ENCODE peak calls at places on chromosomes 6 and 20, in nine cellular contexts. One of them, this sample, is unnamed.
A peak's percentile ranks its signal among the peaks of the same experiment; 100 is the strongest.

GRCh38 chr6:90343581-90343980 is 46.9 kb upstream of the BACH2 start:
- DNase-seq in neural progenitor cell: no peak
- DNase-seq in naive thymus-derived CD4-positive, alpha-beta T cell: no peak
- DNase-seq in heart left ventricle: no peak
- DNase-seq in Peyer's patch: no peak
- DNase-seq in fibroblast of lung: peak; percentile 61
- DNase-seq in HCT116: peak; percentile 10
- DNase-seq in ovary: peak; percentile 74
- DNase-seq in cardiac muscle cell: no peak
- DNase-seq in this sample: no peak

GRCh38 chr6:132669690-132670291 is 10.8 kb upstream of the TAAR1 start:
- DNase-seq in HCT116: peak; percentile 38
- DNase-seq in naive thymus-derived CD4-positive, alpha-beta T cell: peak; percentile 27
- DNase-seq in Peyer's patch: no peak
- DNase-seq in ovary: no peak
- DNase-seq in cardiac muscle cell: peak; percentile 47
- DNase-seq in fibroblast of lung: peak; percentile 38
- DNase-seq in heart left ventricle: no peak
- DNase-seq in neural progenitor cell: peak; percentile 23
- DNase-seq in this sample: no peak

GRCh38 chr20:46872315-46873211 is 22.1 kb upstream of the EYA2 start:
- DNase-seq in ovary: no peak
- DNase-seq in neural progenitor cell: peak; percentile 14
- DNase-seq in Peyer's patch: no peak
- DNase-seq in HCT116: peak; percentile 13
- DNase-seq in fibroblast of lung: peak; percentile 18
- DNase-seq in heart left ventricle: no peak
- DNase-seq in cardiac muscle cell: no peak
- DNase-seq in naive thymus-derived CD4-positive, alpha-beta T cell: no peak
- DNase-seq in this sample: no peak

GRCh38 chr6:81613606-81614005 is 138.9 kb downstream of the TENT5A start:
- DNase-seq in cardiac muscle cell: no peak
- DNase-seq in ovary: no peak
- DNase-seq in neural progenitor cell: no peak
- DNase-seq in heart left ventricle: no peak
- DNase-seq in HCT116: no peak
- DNase-seq in Peyer's patch: no peak
- DNase-seq in fibroblast of lung: peak; percentile 87
- DNase-seq in naive thymus-derived CD4-positive, alpha-beta T cell: no peak
- DNase-seq in this sample: no peak

GRCh38 chr6:97669191-97669651 is 386.2 kb upstream of the MMS22L start:
- DNase-seq in naive thymus-derived CD4-positive, alpha-beta T cell: no peak
- DNase-seq in cardiac muscle cell: peak; percentile 93
- DNase-seq in fibroblast of lung: peak; percentile 49
- DNase-seq in ovary: no peak
- DNase-seq in heart left ventricle: peak; percentile 60
- DNase-seq in Peyer's patch: no peak
- DNase-seq in neural progenitor cell: peak; percentile 62
- DNase-seq in HCT116: no peak
- DNase-seq in this sample: peak; percentile 77

GRCh38 chr20:63895886-63896135 is 885 bp downstream of the DNAJC5 start:
- DNase-seq in heart left ventricle: no peak
- DNase-seq in cardiac muscle cell: no peak
- DNase-seq in neural progenitor cell: peak; percentile 33
- DNase-seq in ovary: no peak
- DNase-seq in HCT116: no peak
- DNase-seq in naive thymus-derived CD4-positive, alpha-beta T cell: no peak
- DNase-seq in Peyer's patch: no peak
- DNase-seq in fibroblast of lung: peak; percentile 11
- DNase-seq in this sample: no peak

GRCh38 chr20:4471221-4471620 is 250.5 kb upstream of the PRND start:
- DNase-seq in cardiac muscle cell: no peak
- DNase-seq in Peyer's patch: no peak
- DNase-seq in neural progenitor cell: no peak
- DNase-seq in ovary: no peak
- DNase-seq in heart left ventricle: no peak
- DNase-seq in naive thymus-derived CD4-positive, alpha-beta T cell: no peak
- DNase-seq in HCT116: no peak
- DNase-seq in fibroblast of lung: peak; percentile 55
- DNase-seq in this sample: no peak

GRCh38 chr6:701696-702479 is 8.9 kb upstream of the EXOC2 start:
- DNase-seq in fibroblast of lung: no peak
- DNase-seq in naive thymus-derived CD4-positive, alpha-beta T cell: no peak
- DNase-seq in cardiac muscle cell: no peak
- DNase-seq in heart left ventricle: no peak
- DNase-seq in neural progenitor cell: peak; percentile 29
- DNase-seq in HCT116: no peak
- DNase-seq in ovary: no peak
- DNase-seq in Peyer's patch: no peak
- DNase-seq in this sample: peak; percentile 70

GRCh38 chr6:63597142-63598000 is 25.1 kb downstream of the LOC128125822 start:
- DNase-seq in heart left ventricle: no peak
- DNase-seq in ovary: no peak
- DNase-seq in cardiac muscle cell: no peak
- DNase-seq in naive thymus-derived CD4-positive, alpha-beta T cell: no peak
- DNase-seq in neural progenitor cell: no peak
- DNase-seq in fibroblast of lung: peak; percentile 30
- DNase-seq in Peyer's patch: no peak
- DNase-seq in HCT116: no peak
- DNase-seq in this sample: no peak

GRCh38 chr6:124683507-124683906 is 278.7 kb upstream of the RNF217 start:
- DNase-seq in Peyer's patch: no peak
- DNase-seq in neural progenitor cell: peak; percentile 80
- DNase-seq in heart left ventricle: no peak
- DNase-seq in HCT116: no peak
- DNase-seq in ovary: no peak
- DNase-seq in cardiac muscle cell: no peak
- DNase-seq in fibroblast of lung: no peak
- DNase-seq in naive thymus-derived CD4-positive, alpha-beta T cell: no peak
- DNase-seq in this sample: peak; percentile 70

GRCh38 chr6:89348372-89348771 is 4.2 kb downstream of the UBE2J1 start:
- DNase-seq in neural progenitor cell: no peak
- DNase-seq in HCT116: no peak
- DNase-seq in Peyer's patch: no peak
- DNase-seq in heart left ventricle: no peak
- DNase-seq in ovary: no peak
- DNase-seq in fibroblast of lung: peak; percentile 79
- DNase-seq in naive thymus-derived CD4-positive, alpha-beta T cell: no peak
- DNase-seq in cardiac muscle cell: peak; percentile 39
- DNase-seq in this sample: no peak

GRCh38 chr6:144696610-144697376 is 411.7 kb downstream of the UTRN start:
- DNase-seq in HCT116: no peak
- DNase-seq in cardiac muscle cell: no peak
- DNase-seq in neural progenitor cell: no peak
- DNase-seq in naive thymus-derived CD4-positive, alpha-beta T cell: no peak
- DNase-seq in fibroblast of lung: no peak
- DNase-seq in heart left ventricle: no peak
- DNase-seq in ovary: no peak
- DNase-seq in Peyer's patch: no peak
- DNase-seq in this sample: no peak

GRCh38 chr20:10501377-10501776 is 66.3 kb downstream of the SLX4IP start:
- DNase-seq in cardiac muscle cell: no peak
- DNase-seq in heart left ventricle: no peak
- DNase-seq in HCT116: no peak
- DNase-seq in naive thymus-derived CD4-positive, alpha-beta T cell: peak; percentile 24
- DNase-seq in neural progenitor cell: no peak
- DNase-seq in fibroblast of lung: peak; percentile 41
- DNase-seq in Peyer's patch: no peak
- DNase-seq in ovary: no peak
- DNase-seq in this sample: no peak

GRCh38 chr6:159701413-159701999 is 8.5 kb upstream of the SOD2 start:
- DNase-seq in heart left ventricle: no peak
- DNase-seq in cardiac muscle cell: no peak
- DNase-seq in naive thymus-derived CD4-positive, alpha-beta T cell: no peak
- DNase-seq in Peyer's patch: no peak
- DNase-seq in HCT116: no peak
- DNase-seq in ovary: no peak
- DNase-seq in fibroblast of lung: peak; percentile 90
- DNase-seq in neural progenitor cell: no peak
- DNase-seq in this sample: no peak

GRCh38 chr6:117072781-117073180 is 192.6 kb upstream of the VGLL2 start:
- DNase-seq in Peyer's patch: no peak
- DNase-seq in naive thymus-derived CD4-positive, alpha-beta T cell: no peak
- DNase-seq in heart left ventricle: no peak
- DNase-seq in fibroblast of lung: no peak
- DNase-seq in HCT116: no peak
- DNase-seq in neural progenitor cell: no peak
- DNase-seq in cardiac muscle cell: peak; percentile 42
- DNase-seq in ovary: no peak
- DNase-seq in this sample: peak; percentile 88

DNA sequence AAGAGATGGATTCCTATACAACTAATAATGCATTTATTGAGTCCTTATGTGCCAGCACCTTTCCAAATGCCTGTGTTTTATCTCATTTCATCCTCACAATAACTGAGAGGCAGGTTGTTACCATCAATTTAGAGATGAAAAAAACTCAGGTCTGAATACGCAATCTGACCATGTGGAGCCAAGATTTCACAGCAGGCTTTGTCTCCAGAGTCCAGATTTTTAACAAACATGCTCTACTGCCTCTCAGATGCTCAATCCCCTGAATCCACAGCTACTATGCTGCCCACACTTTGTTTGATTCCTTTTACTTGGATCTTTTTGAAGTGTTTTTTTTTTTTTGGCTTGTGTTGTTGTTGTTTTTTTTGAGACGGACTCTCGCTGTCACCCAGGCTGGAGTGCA is 46.8 kb downstream of the B4GALT5 start:
- DNase-seq in fibroblast of lung: no peak
- DNase-seq in HCT116: no peak
- DNase-seq in neural progenitor cell: no peak
- DNase-seq in ovary: no peak
- DNase-seq in heart left ventricle: no peak
- DNase-seq in Peyer's patch: no peak
- DNase-seq in cardiac muscle cell: no peak
- DNase-seq in naive thymus-derived CD4-positive, alpha-beta T cell: no peak
- DNase-seq in this sample: no peak
- H3K4me1 ChIP-seq in fibroblast of lung: no peaks in the 10 kb centered on the region
- H3K4me1 ChIP-seq in HCT116: peaks cover 26% of the 10 kb centered on the region
- H3K4me1 ChIP-seq in neural progenitor cell: peaks cover 23% of the 10 kb centered on the region
- H3K4me1 ChIP-seq in ovary: peaks cover 5% of the 10 kb centered on the region
- H3K4me1 ChIP-seq in heart left ventricle: peaks cover 69% of the 10 kb centered on the region
- H3K4me1 ChIP-seq in Peyer's patch: peaks cover 31% of the 10 kb centered on the region
- H3K4me1 ChIP-seq in cardiac muscle cell: peaks cover 9% of the 10 kb centered on the region
- H3K4me1 ChIP-seq in naive thymus-derived CD4-positive, alpha-beta T cell: no peaks in the 10 kb centered on the region
- H3K4me1 ChIP-seq in this sample: peaks cover 4% of the 10 kb centered on the region

DNA sequence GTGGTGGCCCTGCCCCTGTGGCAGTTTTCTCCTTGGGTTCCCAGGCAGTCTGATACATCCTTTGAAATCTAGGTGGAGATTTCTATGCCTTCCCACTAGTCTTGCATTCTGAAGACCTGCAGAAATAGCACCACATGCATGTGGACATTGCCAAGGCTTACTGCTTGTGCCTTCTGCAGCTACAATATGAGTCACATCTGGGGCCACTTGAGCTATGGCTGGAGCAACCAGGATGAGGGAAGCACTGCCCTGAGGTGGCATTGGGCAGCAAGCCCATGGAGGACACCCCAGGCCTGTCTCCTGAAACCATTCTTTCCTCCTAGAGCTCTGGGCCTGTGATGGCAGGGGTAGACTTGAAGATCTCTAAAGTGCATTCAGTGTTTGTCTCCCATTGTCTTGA is 15.7 kb upstream of the HLA-DQB2 start:
- DNase-seq in ovary: no peak
- DNase-seq in Peyer's patch: no peak
- DNase-seq in cardiac muscle cell: no peak
- DNase-seq in HCT116: no peak
- DNase-seq in fibroblast of lung: no peak
- DNase-seq in naive thymus-derived CD4-positive, alpha-beta T cell: no peak
- DNase-seq in neural progenitor cell: no peak
- DNase-seq in heart left ventricle: no peak
- DNase-seq in this sample: no peak
- H3K27me3 ChIP-seq in ovary: no peaks in the 10 kb centered on the region
- H3K27me3 ChIP-seq in Peyer's patch: no peaks in the 10 kb centered on the region
- H3K27me3 ChIP-seq in cardiac muscle cell: no peaks in the 10 kb centered on the region
- H3K27me3 ChIP-seq in HCT116: no peaks in the 10 kb centered on the region
- H3K27me3 ChIP-seq in fibroblast of lung: no peaks in the 10 kb centered on the region
- H3K27me3 ChIP-seq in naive thymus-derived CD4-positive, alpha-beta T cell: no peaks in the 10 kb centered on the region
- H3K27me3 ChIP-seq in neural progenitor cell: no peaks in the 10 kb centered on the region
- H3K27me3 ChIP-seq in heart left ventricle: no peaks in the 10 kb centered on the region
- H3K27me3 ChIP-seq in this sample: no peaks in the 10 kb centered on the region

GRCh38 chr6:15481892-15482291 is 180.9 kb downstream of the DTNBP1 start:
- DNase-seq in HCT116: no peak
- DNase-seq in naive thymus-derived CD4-positive, alpha-beta T cell: no peak
- DNase-seq in cardiac muscle cell: no peak
- DNase-seq in fibroblast of lung: no peak
- DNase-seq in heart left ventricle: no peak
- DNase-seq in Peyer's patch: no peak
- DNase-seq in ovary: no peak
- DNase-seq in neural progenitor cell: no peak
- DNase-seq in this sample: peak; percentile 32

GRCh38 chr6:15480546-15480945 is 182.3 kb downstream of the DTNBP1 start:
- DNase-seq in cardiac muscle cell: no peak
- DNase-seq in naive thymus-derived CD4-positive, alpha-beta T cell: no peak
- DNase-seq in ovary: no peak
- DNase-seq in heart left ventricle: no peak
- DNase-seq in fibroblast of lung: no peak
- DNase-seq in Peyer's patch: no peak
- DNase-seq in neural progenitor cell: no peak
- DNase-seq in HCT116: no peak
- DNase-seq in this sample: peak; percentile 34

GRCh38 chr6:15483060-15483459 is 179.8 kb downstream of the DTNBP1 start:
- DNase-seq in fibroblast of lung: no peak
- DNase-seq in ovary: no peak
- DNase-seq in Peyer's patch: no peak
- DNase-seq in HCT116: no peak
- DNase-seq in naive thymus-derived CD4-positive, alpha-beta T cell: no peak
- DNase-seq in heart left ventricle: no peak
- DNase-seq in neural progenitor cell: no peak
- DNase-seq in cardiac muscle cell: no peak
- DNase-seq in this sample: no peak

GRCh38 chr6:15479761-15480160 is 183.1 kb downstream of the DTNBP1 start:
- DNase-seq in HCT116: no peak
- DNase-seq in naive thymus-derived CD4-positive, alpha-beta T cell: no peak
- DNase-seq in Peyer's patch: no peak
- DNase-seq in heart left ventricle: no peak
- DNase-seq in neural progenitor cell: no peak
- DNase-seq in cardiac muscle cell: no peak
- DNase-seq in fibroblast of lung: peak; percentile 65
- DNase-seq in ovary: no peak
- DNase-seq in this sample: peak; percentile 40

DNA sequence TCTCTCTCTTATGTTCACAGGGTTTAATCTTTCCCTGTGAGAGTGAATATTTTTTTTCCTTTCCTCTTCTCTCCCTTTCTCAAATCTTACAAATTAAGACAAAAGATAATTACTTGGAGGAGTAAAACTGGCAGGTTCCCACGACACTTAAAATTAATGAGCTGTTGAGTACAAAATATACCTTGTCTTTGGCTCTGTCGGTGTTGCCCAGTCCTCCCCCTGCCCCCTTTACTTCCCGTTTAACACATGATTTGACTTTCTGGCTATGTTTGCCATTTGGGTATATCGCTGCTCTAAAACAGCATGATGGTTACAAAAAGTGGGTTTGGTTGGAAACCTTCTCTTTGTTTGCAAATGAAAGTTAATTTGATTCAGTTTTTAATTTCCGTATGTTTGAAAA is 181.4 kb downstream of the DTNBP1 start:
- DNase-seq in HCT116: no peak
- DNase-seq in naive thymus-derived CD4-positive, alpha-beta T cell: no peak
- DNase-seq in cardiac muscle cell: no peak
- DNase-seq in ovary: no peak
- DNase-seq in Peyer's patch: no peak
- DNase-seq in neural progenitor cell: no peak
- DNase-seq in fibroblast of lung: no peak
- DNase-seq in heart left ventricle: no peak
- DNase-seq in this sample: no peak
- H3K4me1 ChIP-seq in HCT116: no peaks in the 10 kb centered on the region
- H3K4me1 ChIP-seq in naive thymus-derived CD4-positive, alpha-beta T cell: peaks cover 9% of the 10 kb centered on the region
- H3K4me1 ChIP-seq in cardiac muscle cell: peaks cover 25% of the 10 kb centered on the region
- H3K4me1 ChIP-seq in ovary: peaks cover 5% of the 10 kb centered on the region
- H3K4me1 ChIP-seq in Peyer's patch: no peaks in the 10 kb centered on the region
- H3K4me1 ChIP-seq in neural progenitor cell: peaks cover 16% of the 10 kb centered on the region
- H3K4me1 ChIP-seq in fibroblast of lung: peaks cover 6% of the 10 kb centered on the region
- H3K4me1 ChIP-seq in heart left ventricle: peaks cover 39% of the 10 kb centered on the region
- H3K4me1 ChIP-seq in this sample: peaks cover 5% of the 10 kb centered on the region

GRCh38 chr6:168916576-168917207 is 337.0 kb downstream of the THBS2 start:
- DNase-seq in heart left ventricle: no peak
- DNase-seq in fibroblast of lung: peak; percentile 47
- DNase-seq in HCT116: no peak
- DNase-seq in neural progenitor cell: peak; percentile 13
- DNase-seq in Peyer's patch: no peak
- DNase-seq in ovary: peak; percentile 63
- DNase-seq in cardiac muscle cell: no peak
- DNase-seq in naive thymus-derived CD4-positive, alpha-beta T cell: no peak
- DNase-seq in this sample: no peak
- H3K27me3 ChIP-seq in heart left ventricle: no peaks in the 10 kb centered on the region
- H3K27me3 ChIP-seq in fibroblast of lung: no peaks in the 10 kb centered on the region
- H3K27me3 ChIP-seq in HCT116: no peaks in the 10 kb centered on the region
- H3K27me3 ChIP-seq in neural progenitor cell: no peaks in the 10 kb centered on the region
- H3K27me3 ChIP-seq in Peyer's patch: no peaks in the 10 kb centered on the region
- H3K27me3 ChIP-seq in ovary: no peaks in the 10 kb centered on the region
- H3K27me3 ChIP-seq in cardiac muscle cell: no peaks in the 10 kb centered on the region
- H3K27me3 ChIP-seq in naive thymus-derived CD4-positive, alpha-beta T cell: no peaks in the 10 kb centered on the region
- H3K27me3 ChIP-seq in this sample: no peaks in the 10 kb centered on the region

This sample was measured in endodermal cell.